ENCODE peak calls at places on chromosomes 5 and 9, in eight cellular contexts. L, A, T, I, W, E, M and F are unnamed samples.

GRCh38 chr9:136327313-136327971 is at the start of gene GPSM1:
- DNase-seq in W (no peak), M (peak), E (no peak), I (peak), T (peak), A (peak), L (no peak), F (peak)

GRCh38 chr5:566636-567309 is 42.5 kb upstream of the SLC9A3 start:
- DNase-seq in I (no peak), E (no peak), T (no peak), M (no peak), A (no peak), W (no peak), L (no peak), F (no peak)

GRCh38 chr9:132018957-132019405 is 60.7 kb downstream of the MED27 start:
- DNase-seq in E (no peak), T (no peak), L (no peak), M (no peak), I (no peak), A (peak), W (no peak), F (peak)

GRCh38 chr5:16464664-16465543 is 696 bp downstream of the ZNF622 start:
- DNase-seq in T (no peak), W (peak), E (peak), I (no peak), L (peak), M (peak), A (peak), F (no peak)

GRCh38 chr5:133945561-133945960 is 22.9 kb downstream of the C5orf15 start:
- DNase-seq in W (no peak), E (no peak), A (no peak), M (no peak), T (no peak), I (no peak), L (no peak), F (no peak)

GRCh38 chr9:76691761-76692313 is 72.4 kb upstream of the PCA3 start:
- DNase-seq in A (no peak), L (no peak), I (no peak), T (no peak), E (no peak), W (no peak), M (no peak), F (no peak)

GRCh38 chr5:4255441-4255840 is 659.8 kb downstream of the IRX1 start:
- DNase-seq in E (no peak), L (no peak), W (no peak), M (no peak), T (no peak), I (no peak), A (no peak), F (no peak)

GRCh38 chr5:36751881-36752280 is 124.7 kb upstream of the NIPBL start:
- DNase-seq in L (no peak), E (no peak), T (no peak), M (peak), A (no peak), W (no peak), I (no peak), F (no peak)

GRCh38 chr5:127839496-127840197 is 136.5 kb downstream of the CCDC192 start:
- DNase-seq in I (no peak), M (no peak), E (no peak), W (no peak), A (no peak), T (no peak), L (no peak), F (no peak)

GRCh38 chr5:36279054-36279698 is 22.5 kb downstream of the RANBP3L start:
- DNase-seq in M (no peak), I (no peak), W (no peak), E (no peak), A (peak), T (no peak), L (no peak), F (no peak)

GRCh38 chr5:88967633-88968585 is 84.9 kb upstream of the MEF2C start:
- DNase-seq in M (no peak), I (no peak), T (no peak), E (no peak), A (no peak), L (no peak), W (no peak), F (no peak)

GRCh38 chr9:37363124-37363523 is 59.4 kb upstream of the GRHPR start:
- DNase-seq in M (no peak), A (no peak), W (no peak), T (no peak), E (no peak), I (no peak), L (no peak), F (no peak)

GRCh38 chr9:23229764-23230434 is 596.1 kb downstream of the ELAVL2 start:
- DNase-seq in T (no peak), M (no peak), A (no peak), W (no peak), I (no peak), L (no peak), E (no peak), F (no peak)

GRCh38 chr5:68243251-68243650 is 27.7 kb downstream of the PIK3R1 start:
- DNase-seq in I (no peak), L (no peak), M (no peak), T (no peak), A (no peak), W (no peak), E (no peak), F (no peak)

GRCh38 chr9:116447914-116448313 is 239.2 kb upstream of the TRIM32 start:
- DNase-seq in M (no peak), L (no peak), E (no peak), T (no peak), I (no peak), A (peak), W (no peak), F (no peak)

GRCh38 chr5:116532762-116533525 is 41.7 kb downstream of the SEMA6A start:
- DNase-seq in L (no peak), E (no peak), W (no peak), M (peak), T (no peak), I (no peak), A (no peak), F (no peak)

GRCh38 chr9:129008469-129008965 is 19.6 kb downstream of the SH3GLB2 start:
- DNase-seq in W (no peak), M (no peak), A (no peak), E (no peak), T (no peak), L (peak), I (no peak), F (no peak)

GRCh38 chr9:129981180-129981907 is 61.6 kb downstream of the FNBP1 start:
- DNase-seq in T (no peak), W (no peak), E (no peak), A (peak), M (no peak), I (no peak), L (no peak), F (no peak)

GRCh38 chr9:136292591-136293448 is 11.1 kb downstream of the CCDC187 start:
- DNase-seq in M (no peak), I (no peak), A (no peak), L (peak), T (no peak), E (no peak), W (no peak), F (peak)

GRCh38 chr9:74742792-74743389 is 144.8 kb downstream of the TRPM6 start:
- DNase-seq in E (no peak), M (peak), I (no peak), T (peak), L (no peak), A (peak), W (no peak), F (no peak)

GRCh38 chr9:124855944-124856773 is 2.9 kb downstream of the WDR38 start:
- DNase-seq in L (no peak), T (peak), W (peak), A (no peak), M (peak), E (no peak), I (no peak), F (peak)

GRCh38 chr9:113387560-113388230 is 10.9 kb upstream of the HDHD3 start:
- DNase-seq in I (no peak), M (peak), L (no peak), E (no peak), W (no peak), A (no peak), T (no peak), F (no peak)